ENCODE peak calls at places on chromosome 4, in four cellular contexts. One of them, this sample, is unnamed.

GRCh38 chr4:11799182-11799581 is 370.5 kb upstream of the HS3ST1 start:
- DNase-seq in HCT116: no peak
- DNase-seq in H1: no peak
- DNase-seq in GM12878: no peak
- DNase-seq in this sample: no peak

GRCh38 chr4:171629182-171629581 is 184.0 kb upstream of the GALNTL6 start:
- DNase-seq in HCT116: no peak
- DNase-seq in H1: no peak
- DNase-seq in GM12878: no peak
- DNase-seq in this sample: no peak

GRCh38 chr4:20859097-20859781 is 159.0 kb downstream of the PACRGL start:
- DNase-seq in HCT116: no peak
- DNase-seq in H1: no peak
- DNase-seq in GM12878: no peak
- DNase-seq in this sample: no peak

GRCh38 chr4:82519072-82519471 is 42.7 kb downstream of the TMEM150C start:
- DNase-seq in HCT116: no peak
- DNase-seq in H1: no peak
- DNase-seq in GM12878: no peak
- DNase-seq in this sample: no peak

GRCh38 chr4:150136481-150136880 is 58.2 kb downstream of the DCLK2 start:
- DNase-seq in HCT116: no peak
- DNase-seq in H1: no peak
- DNase-seq in GM12878: no peak
- DNase-seq in this sample: no peak

GRCh38 chr4:52010976-52011375 is 9.2 kb downstream of the LRRC66 start:
- DNase-seq in HCT116: no peak
- DNase-seq in H1: no peak
- DNase-seq in GM12878: no peak
- DNase-seq in this sample: no peak

GRCh38 chr4:15695240-15695699 is 7.6 kb upstream of the BST1 start:
- DNase-seq in HCT116: peak; percentile 68
- DNase-seq in H1: no peak
- DNase-seq in GM12878: no peak
- DNase-seq in this sample: peak; percentile 45

GRCh38 chr4:36269116-36269515 is 12.3 kb upstream of the DTHD1 start:
- DNase-seq in HCT116: no peak
- DNase-seq in H1: no peak
- DNase-seq in GM12878: no peak
- DNase-seq in this sample: no peak

GRCh38 chr4:103199009-103199408 is 866 bp upstream of the CENPE start:
- DNase-seq in HCT116: no peak
- DNase-seq in H1: no peak
- DNase-seq in GM12878: no peak
- DNase-seq in this sample: no peak

GRCh38 chr4:160423879-160424451 is 1321.1 kb downstream of the RAPGEF2 start:
- DNase-seq in HCT116: no peak
- DNase-seq in H1: no peak
- DNase-seq in GM12878: no peak
- DNase-seq in this sample: peak; percentile 25

GRCh38 chr4:6250235-6250983 is 19.2 kb upstream of the WFS1 start:
- DNase-seq in HCT116: peak; percentile 76
- DNase-seq in H1: no peak
- DNase-seq in GM12878: peak; percentile 42
- DNase-seq in this sample: peak; percentile 75

DNA sequence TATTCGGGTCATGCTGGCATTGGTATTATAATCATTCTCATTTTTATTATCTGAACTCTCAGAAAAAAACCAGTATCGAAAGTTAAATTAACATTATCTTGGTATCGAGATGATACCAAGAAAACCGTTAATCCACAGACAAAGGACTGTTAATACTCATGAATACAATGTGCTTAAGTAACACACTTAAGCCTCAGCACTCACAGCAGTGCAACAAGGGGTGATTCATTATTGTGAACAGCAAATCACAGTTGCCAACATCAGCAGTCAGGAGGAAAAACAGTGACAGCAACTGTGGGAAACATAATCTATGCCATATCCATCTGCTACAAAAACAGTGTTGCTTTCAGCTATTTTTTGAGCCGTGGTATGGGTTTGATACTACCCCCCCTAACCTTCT is 211.0 kb upstream of the ATOH1 start:
- DNase-seq in HCT116: no peak
- DNase-seq in H1: no peak
- DNase-seq in GM12878: no peak
- DNase-seq in this sample: no peak
- TF ChIP-seq MAX in HCT116: no peak
- TF ChIP-seq MAX in H1: no peak
- TF ChIP-seq MAX in GM12878: no peak
- TF ChIP-seq MAX in this sample: no peak

GRCh38 chr4:56874918-56875317 is 32.8 kb upstream of the REST start:
- DNase-seq in HCT116: no peak
- DNase-seq in H1: no peak
- DNase-seq in GM12878: no peak
- DNase-seq in this sample: no peak

GRCh38 chr4:56870927-56871326 is 36.8 kb upstream of the REST start:
- DNase-seq in HCT116: no peak
- DNase-seq in H1: no peak
- DNase-seq in GM12878: no peak
- DNase-seq in this sample: no peak

GRCh38 chr4:56871357-56871993 is 36.2 kb upstream of the REST start:
- DNase-seq in HCT116: no peak
- DNase-seq in H1: no peak
- DNase-seq in GM12878: no peak
- DNase-seq in this sample: peak; percentile 53

GRCh38 chr4:56876264-56876663 is 31.4 kb upstream of the REST start:
- DNase-seq in HCT116: no peak
- DNase-seq in H1: no peak
- DNase-seq in GM12878: no peak
- DNase-seq in this sample: no peak

GRCh38 chr4:56874166-56874565 is 33.5 kb upstream of the REST start:
- DNase-seq in HCT116: no peak
- DNase-seq in H1: peak; percentile 33
- DNase-seq in GM12878: no peak
- DNase-seq in this sample: peak; percentile 28
- TF ChIP-seq POLR2A in HCT116: no peak
- TF ChIP-seq POLR2A in H1: peak; percentile 35
- TF ChIP-seq POLR2A in GM12878: no peak
- TF ChIP-seq POLR2A in this sample: no peak

GRCh38 chr4:48483006-48483776 is at the start of gene SLC10A4:
- DNase-seq in HCT116: no peak
- DNase-seq in H1: no peak
- DNase-seq in GM12878: no peak
- DNase-seq in this sample: peak; percentile 48
- TF ChIP-seq MAX in HCT116: no peak
- TF ChIP-seq MAX in H1: peak; percentile 74
- TF ChIP-seq MAX in GM12878: no peak
- TF ChIP-seq MAX in this sample: no peak

DNA sequence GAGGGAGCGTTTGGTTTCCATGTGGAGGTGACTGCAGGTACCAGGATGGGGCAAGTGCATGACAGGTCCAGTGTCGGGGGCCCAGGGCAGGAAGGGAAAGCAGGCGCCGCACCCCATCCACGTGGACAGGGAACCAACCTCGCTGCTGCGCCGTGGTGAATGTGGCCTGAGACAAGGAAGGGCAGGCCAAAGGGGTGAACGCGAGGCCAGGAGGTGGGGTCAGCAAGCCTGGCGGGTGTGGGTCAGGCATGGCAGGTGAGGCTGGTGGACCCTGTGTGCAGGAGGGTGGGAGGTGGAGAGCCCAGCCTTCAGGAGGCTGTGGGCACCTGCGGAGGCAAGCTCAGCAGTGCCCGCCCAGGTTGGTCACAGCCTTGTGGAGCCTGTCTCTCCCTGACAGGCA is 14.7 kb downstream of the SH3BP2 start:
- DNase-seq in HCT116: no peak
- DNase-seq in H1: no peak
- DNase-seq in GM12878: no peak
- DNase-seq in this sample: no peak
- TF ChIP-seq POLR2A in HCT116: no peak
- TF ChIP-seq POLR2A in H1: no peak
- TF ChIP-seq POLR2A in GM12878: no peak
- TF ChIP-seq POLR2A in this sample: no peak

DNA sequence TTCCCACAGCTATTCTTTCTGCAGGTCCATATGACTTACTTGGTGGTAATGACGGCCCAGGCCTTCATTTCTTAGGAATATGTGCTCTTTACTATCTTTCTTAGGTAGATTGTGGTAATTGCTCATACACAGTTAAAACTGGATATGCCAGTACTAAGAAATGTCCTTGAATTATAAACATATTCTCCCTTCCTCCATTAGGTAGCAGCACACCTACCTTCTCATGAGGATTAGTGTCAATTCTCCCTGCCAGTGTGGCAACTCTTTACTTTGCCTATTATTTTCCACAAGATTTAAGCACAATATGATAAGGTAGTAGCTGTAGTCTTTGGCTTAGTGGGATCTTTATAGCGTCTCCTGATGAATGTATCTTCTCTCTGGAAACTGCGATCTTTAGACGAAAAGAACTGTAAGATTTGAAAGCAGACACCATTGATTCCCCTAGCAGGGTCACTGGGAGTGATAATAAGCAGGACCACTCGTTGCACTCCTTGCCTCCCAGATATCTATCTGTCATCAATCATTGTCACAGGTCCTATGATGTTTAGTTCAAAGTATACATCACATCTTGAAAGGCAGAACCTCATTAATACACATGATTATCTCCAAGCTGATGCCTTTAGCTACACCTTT is 1240.7 kb downstream of the C4orf33 start:
- DNase-seq in HCT116: peak; percentile 26
- DNase-seq in H1: no peak
- DNase-seq in GM12878: no peak
- DNase-seq in this sample: peak; percentile 27
- TF ChIP-seq MAX in HCT116: no peak
- TF ChIP-seq MAX in H1: no peak
- TF ChIP-seq MAX in GM12878: no peak
- TF ChIP-seq MAX in this sample: no peak

DNA sequence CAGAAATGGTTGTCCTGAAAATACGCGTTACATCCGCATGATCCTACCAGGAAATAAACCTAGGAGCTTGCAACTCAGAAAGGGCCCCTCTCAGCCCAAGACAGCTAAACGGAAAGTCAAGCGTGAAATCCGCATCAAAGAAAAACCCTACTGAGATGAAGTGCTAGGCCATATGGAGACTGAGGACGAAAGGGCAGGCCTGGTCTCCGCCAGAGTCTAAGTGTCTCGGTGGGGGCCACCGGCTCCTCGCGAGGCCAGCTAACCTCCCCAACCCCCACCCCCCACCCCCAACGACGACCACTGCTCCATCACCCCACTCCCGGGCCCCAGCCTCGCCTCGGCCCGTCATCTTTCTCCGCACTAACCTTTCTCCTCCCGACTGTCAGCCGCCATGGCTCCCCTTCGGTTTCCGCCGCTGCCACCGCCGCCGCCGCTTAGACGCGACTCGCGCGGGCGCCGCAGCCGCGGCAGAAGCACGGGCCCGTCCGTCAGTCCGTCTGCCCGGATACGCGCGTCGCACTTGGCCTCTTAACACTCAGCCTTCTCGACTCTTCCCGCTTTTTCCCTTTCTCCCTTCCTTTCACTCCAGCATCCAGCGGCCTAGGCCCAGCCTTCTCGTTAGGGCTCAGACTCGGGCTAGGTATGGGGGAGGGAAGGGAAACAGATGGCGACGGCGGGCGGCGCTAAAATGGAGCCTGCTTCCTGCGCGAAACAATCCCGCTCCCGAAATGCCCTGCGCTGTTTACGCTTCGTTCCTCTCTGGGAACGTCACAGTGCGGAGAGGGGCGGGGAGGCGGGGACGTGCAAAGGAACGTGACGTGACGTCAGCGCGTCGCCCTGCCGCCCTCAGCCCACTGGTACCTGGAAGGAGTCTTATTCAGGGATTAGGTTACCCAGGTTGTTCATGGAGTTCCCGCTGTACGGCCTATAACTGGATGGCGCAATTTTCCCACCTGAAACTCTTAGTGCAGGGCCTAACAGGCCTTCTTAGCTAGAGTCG is at the start of gene YTHDC1:
- DNase-seq in HCT116: peak; percentile 91
- DNase-seq in H1: peak; percentile 88
- DNase-seq in GM12878: peak; percentile 81
- DNase-seq in this sample: peak; percentile 95
- TF ChIP-seq POLR2A in HCT116: peak; percentile 74
- TF ChIP-seq POLR2A in H1: peak; percentile 95
- TF ChIP-seq POLR2A in GM12878: peak; percentile 99
- TF ChIP-seq POLR2A in this sample: peak; percentile 81

DNA sequence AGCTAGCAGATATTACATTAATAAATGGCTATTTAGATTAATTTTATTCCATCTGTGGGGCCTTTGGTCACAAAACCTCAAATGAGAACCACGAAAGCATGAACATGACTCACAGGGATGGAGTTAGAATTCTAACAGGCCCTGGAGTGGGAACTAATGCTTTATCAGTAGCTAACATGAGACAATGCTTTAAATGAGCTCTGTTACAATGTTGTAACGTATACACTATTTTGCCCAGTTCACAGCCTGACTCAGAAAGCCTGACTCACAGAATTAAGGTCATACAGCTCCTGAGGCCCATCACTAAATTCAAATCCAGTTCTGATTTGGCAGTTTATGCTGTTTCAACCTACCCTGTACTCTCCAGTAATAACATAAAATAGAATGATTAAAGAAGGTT is 23.2 kb downstream of the VEGFC start:
- DNase-seq in HCT116: no peak
- DNase-seq in H1: no peak
- DNase-seq in GM12878: no peak
- DNase-seq in this sample: no peak
- TF ChIP-seq MAX in HCT116: no peak
- TF ChIP-seq MAX in H1: no peak
- TF ChIP-seq MAX in GM12878: no peak
- TF ChIP-seq MAX in this sample: no peak